ENCODE peak calls at places on chromosomes 13 and 19, in six cellular contexts. M is ACHN; H is SK-N-SH; X is stimulated activated CD4-positive, alpha-beta T cell treated with anti-CD3 and anti-CD28 coated beads, Interleukin-15, amount 100 ng/mL, for 24 hours; J is left lung; I is Right ventricle myocardium superior. A is an unnamed sample.

GRCh38 chr19:51887522-51888498 is at the start of gene ZNF577:
- DNase-seq in M (no peak), I (peak), J (peak), H (peak), X (peak), A (peak)

GRCh38 chr13:26475176-26476110 is 82.0 kb upstream of the WASF3 start:
- DNase-seq in X (no peak), M (no peak), I (no peak), J (no peak), H (no peak), A (no peak)

GRCh38 chr13:35988648-35989081 is 142.5 kb downstream of the DCLK1 start:
- DNase-seq in H (no peak), M (no peak), I (no peak), J (no peak), X (no peak), A (no peak)

GRCh38 chr19:1211494-1212234 is 6.1 kb downstream of the STK11 start:
- DNase-seq in J (no peak), X (no peak), I (peak), M (no peak), H (no peak), A (no peak)

GRCh38 chr19:29379257-29379986 is 146.4 kb upstream of the VSTM2B start:
- DNase-seq in J (no peak), H (no peak), I (no peak), M (no peak), X (no peak), A (no peak)

GRCh38 chr13:20126460-20127262 is 34.2 kb downstream of the GJA3 start:
- DNase-seq in X (no peak), H (no peak), M (no peak), J (no peak), I (no peak), A (no peak)

GRCh38 chr13:73065665-73066350 is 7.0 kb downstream of the KLF5 start:
- DNase-seq in H (no peak), M (no peak), J (no peak), I (no peak), X (no peak), A (no peak)

GRCh38 chr13:50303963-50304721 is 288.9 kb downstream of the KCNRG start:
- DNase-seq in H (no peak), X (no peak), I (no peak), J (no peak), M (no peak), A (no peak)

GRCh38 chr19:29491491-29491890 is 34.3 kb upstream of the VSTM2B start:
- DNase-seq in X (no peak), I (no peak), M (no peak), H (no peak), J (no peak), A (no peak)

GRCh38 chr13:95497307-95497943 is 55.1 kb upstream of the CLDN10 start:
- DNase-seq in X (no peak), H (peak), J (no peak), M (no peak), I (peak), A (no peak)

GRCh38 chr19:33039108-33039599 is 25.5 kb downstream of the RHPN2 start:
- DNase-seq in I (no peak), J (no peak), X (no peak), H (no peak), M (no peak), A (no peak)

GRCh38 chr13:100540621-100541020 is 48.0 kb downstream of the GGACT start:
- DNase-seq in M (no peak), I (no peak), J (no peak), H (no peak), X (no peak), A (no peak)

GRCh38 chr19:48656840-48657474 is 11.0 kb upstream of the CA11 start:
- DNase-seq in H (no peak), J (no peak), X (no peak), I (no peak), M (peak), A (no peak)

GRCh38 chr19:39351537-39352037 is 9.4 kb downstream of the SAMD4B start:
- DNase-seq in I (no peak), H (no peak), X (peak), J (no peak), M (no peak), A (peak)

GRCh38 chr19:38711726-38712153 is 32.5 kb downstream of the CAPN12 start:
- DNase-seq in X (no peak), I (peak), H (no peak), M (peak), J (peak), A (no peak)

A was measured in activated naive CD4-positive, alpha-beta T cell treated with anti-CD3 and anti-CD28 coated beads, Interleukin-2, amount 10 ng/mL, durations not matched to agents 7 days and 5 days.